ENCODE peak calls at places on chromosomes 16 and 17, in six cellular contexts. D is ELR, E is HS-27A, Q is neural crest cell, H is T follicular helper cell, O is astrocyte of the spinal cord. C is an unnamed sample.

GRCh38 chr16:59213952-59214351 is 479.8 kb upstream of the GOT2 start:
- DNase-seq in D (no peak), E (no peak), Q (no peak), H (no peak), O (peak), C (no peak)

GRCh38 chr16:84532299-84532724 is 27.9 kb upstream of the MEAK7 start:
- DNase-seq in D (peak), E (peak), Q (no peak), H (no peak), O (peak), C (peak)

GRCh38 chr17:10292057-10292931 is 80.5 kb downstream of the MYH13 start:
- DNase-seq in D (peak), E (no peak), Q (no peak), H (no peak), O (peak), C (peak)

GRCh38 chr17:859461-860195 is 77.5 kb downstream of the MRM3 start:
- DNase-seq in D (peak), E (no peak), Q (no peak), H (no peak), O (peak), C (peak)

GRCh38 chr17:58325976-58326468 is 2.6 kb downstream of the TSPOAP1 start:
- DNase-seq in D (no peak), E (no peak), Q (no peak), H (no peak), O (no peak), C (no peak)

GRCh38 chr17:64327201-64327930 is 63.3 kb downstream of the PECAM1 start:
- DNase-seq in D (no peak), E (no peak), Q (no peak), H (no peak), O (no peak), C (peak)

GRCh38 chr17:17557796-17558195 is 33.7 kb downstream of the PEMT start:
- DNase-seq in D (no peak), E (no peak), Q (no peak), H (no peak), O (no peak), C (no peak)

GRCh38 chr17:68377771-68378201 is 79.5 kb downstream of the WIPI1 start:
- DNase-seq in D (no peak), E (no peak), Q (no peak), H (no peak), O (no peak), C (no peak)

GRCh38 chr17:70332811-70333210 is 163.5 kb downstream of the KCNJ2 start:
- DNase-seq in D (no peak), E (no peak), Q (no peak), H (no peak), O (no peak), C (no peak)

GRCh38 chr16:72950669-72951068 is 97.3 kb downstream of the ZFHX3 start:
- DNase-seq in D (no peak), E (no peak), Q (no peak), H (no peak), O (no peak), C (no peak)

GRCh38 chr16:86663691-86664517 is 85.6 kb downstream of the FOXL1 start:
- DNase-seq in D (peak), E (no peak), Q (no peak), H (no peak), O (peak), C (no peak)

GRCh38 chr17:57861000-57861736 is 11.3 kb upstream of the MRPS23 start:
- DNase-seq in D (peak), E (no peak), Q (no peak), H (no peak), O (peak), C (no peak)

GRCh38 chr17:7477392-7478275 is 1.8 kb downstream of the ZBTB4 start:
- DNase-seq in D (peak), E (no peak), Q (no peak), H (no peak), O (peak), C (peak)

C was measured in ovary.